ENCODE peak calls at places on chromosomes 7 and 10, in seven cellular contexts. M is SK-N-SH, Y is HepG2, R is H1, N is K562, I is Panc1, S is GM12878. A is an unnamed sample.

GRCh38 chr7:87920578-87920977 is 13.5 kb upstream of the ADAM22 start:
- DNase-seq in I (no peak), R (no peak), S (no peak), M (no peak), N (no peak), Y (no peak), A (no peak)

GRCh38 chr7:70354409-70355169 is 756.3 kb downstream of the AUTS2 start:
- DNase-seq in Y (no peak), N (no peak), M (peak; percentile 27), S (no peak), R (no peak), I (no peak), A (no peak)

GRCh38 chr7:158272509-158273137 is 315.0 kb downstream of the PTPRN2 start:
- DNase-seq in R (no peak), S (no peak), I (no peak), N (no peak), M (peak; percentile 34), Y (no peak), A (no peak)

GRCh38 chr7:18684899-18685298 is 189.3 kb downstream of the HDAC9 start:
- DNase-seq in S (no peak), R (no peak), Y (no peak), N (no peak), I (no peak), M (no peak), A (no peak)

GRCh38 chr7:131007439-131008330 is 273.7 kb upstream of the KLF14 start:
- DNase-seq in R (peak; percentile 67), Y (peak; percentile 70), M (peak; percentile 57), I (peak; percentile 88), S (peak; percentile 63), N (peak; percentile 81), A (peak; percentile 85)

GRCh38 chr10:48251152-48251524 is 23.4 kb downstream of the FRMPD2 start:
- DNase-seq in R (peak; percentile 37), M (no peak), N (no peak), I (no peak), Y (peak; percentile 4), S (no peak), A (no peak)

GRCh38 chr10:91163269-91163708 is 57.2 kb upstream of the PCGF5 start:
- DNase-seq in M (peak; percentile 81), I (no peak), Y (peak; percentile 41), R (peak; percentile 79), N (peak; percentile 42), S (no peak), A (peak; percentile 12)

GRCh38 chr7:150370612-150371071 is 2.0 kb downstream of the REPIN1 start:
- DNase-seq in N (peak; percentile 5), S (no peak), M (no peak), Y (peak; percentile 55), I (no peak), R (no peak), A (no peak)

GRCh38 chr7:135602304-135602703 is 44.6 kb downstream of the NUP205 start:
- DNase-seq in N (no peak), R (no peak), Y (no peak), M (no peak), S (no peak), I (no peak), A (no peak)

GRCh38 chr10:19730848-19731247 is 85.4 kb upstream of the PLXDC2 start:
- DNase-seq in I (no peak), R (no peak), M (no peak), S (no peak), Y (no peak), N (no peak), A (no peak)

GRCh38 chr7:103887853-103888602 is 101.4 kb downstream of the RELN start:
- DNase-seq in I (no peak), N (peak; percentile 50), M (no peak), R (no peak), S (no peak), Y (peak; percentile 10), A (no peak)

GRCh38 chr7:22586101-22586805 is 86.3 kb upstream of the STEAP1B start:
- DNase-seq in Y (no peak), R (no peak), I (no peak), S (no peak), M (no peak), N (no peak), A (no peak)

GRCh38 chr7:157267516-157267915 is 69.3 kb upstream of the DNAJB6 start:
- DNase-seq in Y (no peak), R (no peak), S (no peak), I (no peak), N (no peak), M (no peak), A (no peak)

GRCh38 chr10:124063736-124064135 is 29.7 kb downstream of the CHST15 start:
- DNase-seq in I (peak; percentile 55), S (no peak), Y (peak; percentile 32), M (no peak), R (no peak), N (no peak), A (no peak)

GRCh38 chr7:151085691-151086620 is at the start of gene AGAP3:
- DNase-seq in Y (peak; percentile 75), I (no peak), N (peak; percentile 97), R (peak; percentile 86), M (peak; percentile 99), S (no peak), A (peak; percentile 67)

GRCh38 chr7:156816943-156817572 is 75.9 kb downstream of the LMBR1 start:
- DNase-seq in N (no peak), R (no peak), M (peak; percentile 44), S (no peak), Y (peak; percentile 10), I (no peak), A (no peak)

GRCh38 chr7:127447326-127447945 is 54.9 kb upstream of the ZNF800 start:
- DNase-seq in M (peak; percentile 42), S (peak; percentile 28), N (peak; percentile 75), R (peak; percentile 67), Y (peak; percentile 64), I (peak; percentile 25), A (peak; percentile 74)

GRCh38 chr7:123275036-123275753 is 75.4 kb upstream of the SLC13A1 start:
- DNase-seq in S (no peak), I (no peak), R (no peak), M (peak; percentile 17), N (no peak), Y (no peak), A (no peak)

GRCh38 chr7:150854066-150855000 is 2.0 kb downstream of the AOC1 start:
- DNase-seq in Y (no peak), R (peak; percentile 38), S (no peak), M (no peak), I (no peak), N (no peak), A (no peak)

GRCh38 chr7:150369740-150370501 is 1.3 kb downstream of the REPIN1 start:
- DNase-seq in N (peak; percentile 27), R (no peak), M (peak; percentile 39), I (no peak), S (no peak), Y (no peak), A (no peak)

GRCh38 chr7:43431020-43431595 is 151.8 kb upstream of the STK17A start:
- DNase-seq in R (no peak), M (no peak), I (no peak), Y (no peak), S (no peak), N (no peak), A (no peak)

GRCh38 chr7:153408360-153409335 is 643.5 kb upstream of the DPP6 start:
- DNase-seq in S (no peak), N (peak; percentile 65), I (no peak), R (no peak), M (no peak), Y (no peak), A (no peak)

GRCh38 chr7:47143344-47143743 is 438.6 kb downstream of the TNS3 start:
- DNase-seq in R (no peak), N (no peak), I (no peak), S (no peak), Y (no peak), M (no peak), A (no peak)

GRCh38 chr7:47145326-47145725 is 436.6 kb downstream of the TNS3 start:
- DNase-seq in N (no peak), R (no peak), I (no peak), S (no peak), Y (no peak), M (no peak), A (no peak)

GRCh38 chr7:47145982-47146381 is 435.9 kb downstream of the TNS3 start:
- DNase-seq in N (no peak), I (no peak), M (no peak), R (no peak), Y (no peak), S (no peak), A (no peak)

GRCh38 chr7:47142867-47143175 is 439.1 kb downstream of the TNS3 start:
- DNase-seq in S (no peak), Y (no peak), N (no peak), R (no peak), I (no peak), M (no peak), A (no peak)

GRCh38 chr7:47142169-47142866 is 439.6 kb downstream of the TNS3 start:
- DNase-seq in Y (no peak), S (no peak), R (no peak), I (no peak), N (no peak), M (no peak), A (no peak)
- TF ChIP-seq SIN3A in Y (no peak), S (no peak), R (no peak), I (no peak), N (no peak), M (no peak), A (no peak)

GRCh38 chr10:63355682-63356081 is 110.1 kb downstream of the JMJD1C start:
- DNase-seq in M (no peak), N (no peak), Y (no peak), S (no peak), R (no peak), I (no peak), A (no peak)
- H3K27ac ChIP-seq in M (no peak overlapping the region), N (no peak overlapping the region), Y (no peak overlapping the region), S (peak overlapping the region; percentile 51), R (no peak overlapping the region), I (no peak overlapping the region), A (no peak overlapping the region)

GRCh38 chr7:132636581-132636980 is 60.3 kb upstream of the PLXNA4 start:
- DNase-seq in Y (no peak), S (no peak), N (no peak), I (no peak), R (no peak), M (no peak), A (no peak)

GRCh38 chr7:132639983-132640382 is 63.7 kb upstream of the PLXNA4 start:
- DNase-seq in N (no peak), M (no peak), R (no peak), I (no peak), Y (no peak), S (no peak), A (no peak)

GRCh38 chr7:132641238-132641637 is 65.0 kb upstream of the PLXNA4 start:
- DNase-seq in N (no peak), M (no peak), R (no peak), Y (no peak), I (no peak), S (no peak), A (no peak)

GRCh38 chr7:132635127-132635526 is 58.9 kb upstream of the PLXNA4 start:
- DNase-seq in S (no peak), N (no peak), Y (no peak), R (no peak), I (no peak), M (no peak), A (no peak)

GRCh38 chr7:132638000-132638399 is 61.7 kb upstream of the PLXNA4 start:
- DNase-seq in M (no peak), Y (no peak), S (no peak), N (no peak), R (no peak), I (no peak), A (no peak)
- TF ChIP-seq SIN3A in M (no peak), Y (no peak), S (no peak), N (no peak), R (no peak), I (no peak), A (no peak)

GRCh38 chr10:3714526-3714925 is 70.5 kb downstream of the KLF6 start:
- DNase-seq in S (no peak), R (no peak), Y (no peak), M (no peak), I (no peak), N (no peak), A (no peak)
- H3K27ac ChIP-seq in S (no peak overlapping the region), R (no peak overlapping the region), Y (no peak overlapping the region), M (no peak overlapping the region), I (no peak overlapping the region), N (no peak overlapping the region), A (no peak overlapping the region)